ENCODE peak calls at places on chromosomes 5 and 9, in ten cellular contexts. P is stomach; Z is mucosa of descending colon; J is naive thymus-derived CD4-positive, alpha-beta T cell; L is Caco-2; A is mammary epithelial cell; W is Peyer's patch; Y is aorta; F is CD8-positive, alpha-beta T cell; V is CD4-positive, CD25-positive, alpha-beta regulatory T cell. X is an unnamed sample. For H3K9me3 and H3K4me1, the result is how much of the 10 kb centered on the place peaks cover.

GRCh38 chr5:91072891-91073290 is 310.2 kb downstream of the ARRDC3 start:
- DNase-seq in J (no peak), Z (no peak), A (peak), P (no peak), V (no peak), F (no peak), W (no peak), Y (no peak), L (no peak), X (no peak)

GRCh38 chr5:130077007-130077406 is 172.7 kb downstream of the CHSY3 start:
- DNase-seq in V (no peak), P (no peak), A (no peak), W (no peak), Z (no peak), Y (no peak), F (no peak), L (no peak), J (no peak), X (no peak)

GRCh38 chr5:170312666-170313065 is 15.1 kb upstream of the LCP2 start:
- DNase-seq in W (no peak), Y (no peak), L (no peak), A (peak), Z (no peak), P (no peak), F (peak), V (peak), J (no peak), X (peak)

GRCh38 chr5:117393125-117393524 is 818.5 kb upstream of the SEMA6A start:
- DNase-seq in A (no peak), V (no peak), P (no peak), W (no peak), L (no peak), J (no peak), Y (no peak), Z (no peak), F (no peak), X (no peak)

GRCh38 chr9:120532475-120532874 is 47.5 kb downstream of the CDK5RAP2 start:
- DNase-seq in F (no peak), A (peak), P (peak), Y (peak), Z (peak), L (peak), V (no peak), W (no peak), J (no peak), X (peak)

GRCh38 chr5:56269216-56269927 is 36.2 kb upstream of the ANKRD55 start:
- DNase-seq in J (peak), A (peak), Y (no peak), Z (no peak), V (no peak), L (peak), W (no peak), F (no peak), P (no peak), X (no peak)

GRCh38 chr5:9851458-9851857 is 221.3 kb upstream of the TAS2R1 start:
- DNase-seq in A (peak), J (no peak), Z (no peak), P (no peak), W (no peak), Y (no peak), V (no peak), F (no peak), L (no peak), X (peak)

GRCh38 chr5:149687789-149688188 is 42.3 kb upstream of the PPARGC1B start:
- DNase-seq in W (no peak), L (no peak), J (no peak), F (no peak), Y (no peak), V (no peak), P (no peak), Z (no peak), A (no peak), X (no peak)

GRCh38 chr9:129487658-129488483 is 133.0 kb downstream of the C9orf50 start:
- DNase-seq in Z (peak), L (no peak), P (peak), A (peak), W (no peak), V (no peak), Y (peak), F (no peak), J (peak), X (peak)

GRCh38 chr5:160471761-160472160 is 50.1 kb downstream of the PTTG1 start:
- DNase-seq in P (no peak), V (no peak), Y (no peak), A (no peak), L (no peak), J (no peak), F (no peak), W (no peak), Z (no peak), X (no peak)

GRCh38 chr9:133153227-133154096 is 10.3 kb downstream of the GBGT1 start:
- DNase-seq in F (no peak), Y (no peak), L (no peak), P (no peak), Z (no peak), A (no peak), J (no peak), V (no peak), W (no peak), X (no peak)

GRCh38 chr5:159458217-159458711 is 128.0 kb upstream of the IL12B start:
- DNase-seq in W (no peak), V (no peak), Y (no peak), L (no peak), Z (no peak), J (no peak), P (no peak), F (no peak), A (no peak), X (no peak)

GRCh38 chr9:82202808-82203207 is 214.2 kb downstream of the SPATA31D1 start:
- DNase-seq in W (no peak), A (peak), V (no peak), Z (no peak), P (no peak), F (no peak), L (no peak), J (no peak), Y (no peak), X (no peak)

GRCh38 chr5:31478901-31479300 is 53.0 kb downstream of the DROSHA start:
- DNase-seq in J (no peak), L (no peak), Y (no peak), W (no peak), V (no peak), F (no peak), P (no peak), Z (no peak), A (no peak), X (no peak)

GRCh38 chr9:113979713-113980086 is 98.4 kb downstream of the AMBP start:
- DNase-seq in L (no peak), F (no peak), P (no peak), J (no peak), V (no peak), Y (no peak), W (no peak), A (no peak), Z (no peak), X (no peak)

GRCh38 chr5:76816110-76816831 is 2.6 kb upstream of the F2RL1 start:
- DNase-seq in Y (no peak), L (no peak), A (peak), F (no peak), Z (no peak), P (no peak), V (no peak), W (no peak), J (no peak), X (no peak)

GRCh38 chr5:79503794-79504495 is 10.0 kb downstream of the HOMER1 start:
- DNase-seq in L (no peak), Z (no peak), Y (no peak), V (no peak), P (no peak), W (no peak), A (no peak), J (no peak), F (no peak), X (no peak)

GRCh38 chr5:86797677-86798076 is 179.9 kb downstream of the COX7C start:
- DNase-seq in W (no peak), F (no peak), J (no peak), A (no peak), V (no peak), Y (no peak), P (no peak), L (no peak), Z (no peak), X (no peak)

GRCh38 chr5:37501152-37501551 is 122.0 kb downstream of the WDR70 start:
- DNase-seq in J (no peak), F (no peak), P (no peak), Z (no peak), W (no peak), V (no peak), A (no peak), Y (no peak), L (no peak), X (no peak)

GRCh38 chr9:114387678-114388431 is at the start of gene AKNA:
- DNase-seq in F (peak), J (peak), P (peak), W (peak), Z (peak), Y (peak), V (peak), A (peak), L (no peak), X (peak)

GRCh38 chr9:88954073-88954472 is 37.2 kb upstream of the S1PR3 start:
- DNase-seq in Z (no peak), P (no peak), V (no peak), J (no peak), Y (no peak), A (peak), W (no peak), L (no peak), F (no peak), X (no peak)

GRCh38 chr5:1292846-1293415 is 1.9 kb downstream of the TERT start:
- DNase-seq in A (no peak), V (no peak), Z (no peak), W (no peak), Y (no peak), L (no peak), J (no peak), F (no peak), P (no peak), X (no peak)

GRCh38 chr9:99349870-99350269 is 127.8 kb downstream of the SEC61B start:
- DNase-seq in A (no peak), P (no peak), V (no peak), F (no peak), Z (no peak), L (no peak), Y (no peak), W (no peak), J (no peak), X (no peak)

GRCh38 chr5:134845852-134846640 is at the start of gene C5orf24:
- DNase-seq in W (peak), L (peak), A (peak), V (peak), P (peak), Z (peak), J (peak), Y (peak), F (peak), X (peak)

GRCh38 chr5:150082889-150083288 is 3.5 kb downstream of the CSF1R start:
- DNase-seq in A (no peak), P (peak), W (peak), F (no peak), Y (no peak), J (no peak), L (no peak), V (no peak), Z (no peak), X (no peak)

DNA sequence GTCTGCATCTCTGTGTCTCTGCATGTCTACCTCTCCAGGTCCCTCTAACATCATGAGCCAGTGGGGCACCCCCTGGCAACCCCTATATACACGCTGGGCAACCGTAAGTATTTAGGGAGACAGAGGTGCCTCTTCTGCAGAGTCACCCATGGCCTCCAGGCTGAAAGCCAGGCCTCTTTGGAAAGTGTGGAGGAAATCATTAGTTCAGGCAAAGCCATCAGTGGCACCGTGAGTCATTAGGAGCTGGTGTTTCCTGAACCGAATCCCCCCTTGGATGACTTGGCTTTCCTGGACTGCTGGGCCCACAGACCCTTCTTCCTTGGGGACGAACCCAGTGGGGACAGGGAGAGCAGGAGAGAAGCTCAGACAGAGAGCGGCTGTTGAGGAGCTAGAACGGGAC is 174.8 kb downstream of the OLFM1 start:
- DNase-seq in W (no peak), Z (no peak), V (no peak), A (no peak), P (no peak), L (no peak), F (no peak), Y (no peak), J (no peak), X (no peak)
- H3K9me3 ChIP-seq in W (under half), Z (under half), V (under half), A (under half), P (under half), L (under half), F (under half), Y (under half), J (under half), X (under half)

DNA sequence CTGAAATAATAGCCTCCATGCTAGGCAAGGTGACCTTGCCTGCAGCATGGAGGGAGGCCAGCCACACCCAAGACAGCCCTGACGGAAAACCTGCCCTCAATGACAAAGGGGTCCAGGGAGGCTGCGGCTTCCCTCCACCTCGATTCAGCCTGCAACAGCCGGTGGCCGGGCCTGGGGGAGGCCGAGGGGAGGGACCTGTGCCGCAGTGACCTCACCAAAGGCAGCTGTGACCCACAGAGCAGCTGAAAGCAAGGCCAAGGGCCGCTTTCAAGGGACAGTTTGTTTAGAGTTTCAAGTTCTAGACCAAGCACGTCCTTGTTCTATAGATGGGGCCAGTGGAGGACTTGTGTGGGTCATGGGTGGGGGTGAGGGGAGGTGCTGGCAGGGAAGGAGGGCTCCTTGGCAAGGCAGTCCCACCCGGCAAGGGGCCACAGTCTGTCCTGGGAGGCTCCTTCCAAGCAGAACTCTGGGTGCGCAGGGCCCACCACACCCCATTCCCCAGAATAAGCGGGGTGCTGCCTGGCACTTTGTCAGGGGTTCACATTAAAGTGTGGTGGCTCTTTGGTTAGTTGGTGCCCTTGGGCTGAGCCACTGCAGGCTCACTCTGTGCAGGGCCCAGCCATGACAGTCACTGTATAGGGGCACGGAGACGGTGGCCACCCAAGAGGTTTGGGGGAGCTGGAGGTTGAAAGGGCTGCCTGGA is 226.5 kb downstream of the FANCC start:
- DNase-seq in W (no peak), P (no peak), A (no peak), Z (no peak), V (no peak), J (no peak), F (no peak), L (no peak), Y (peak), X (no peak)
- H3K4me1 ChIP-seq in W (under half), P (half or more), A (under half), Z (under half), V (under half), J (under half), F (under half), L (under half), Y (under half), X (under half)

DNA sequence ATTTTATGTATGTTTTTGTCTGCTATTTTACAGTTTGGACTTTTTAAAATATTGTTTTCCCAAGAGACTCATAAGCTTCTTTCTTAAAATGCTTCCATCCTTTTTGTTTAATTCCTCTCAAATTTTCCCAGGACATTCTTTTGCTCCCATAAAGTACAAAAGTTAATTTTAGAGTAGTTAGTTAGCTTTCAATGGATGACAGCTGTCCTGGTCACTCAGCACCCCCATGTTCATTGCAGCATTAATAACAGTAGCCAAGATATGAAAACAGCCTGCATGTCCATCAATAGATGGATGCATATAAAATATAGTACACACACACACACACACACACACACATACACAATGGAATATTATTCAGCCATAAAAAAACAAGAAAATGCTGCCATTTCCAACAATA is 245.9 kb downstream of the LURAP1L start:
- DNase-seq in L (no peak), W (no peak), J (no peak), Z (no peak), F (no peak), P (no peak), V (no peak), Y (no peak), A (no peak), X (no peak)
- H3K4me3 ChIP-seq in L (no peak), W (no peak), J (no peak), Z (no peak), F (no peak), P (no peak), V (no peak), Y (no peak), A (no peak), X (no peak)

DNA sequence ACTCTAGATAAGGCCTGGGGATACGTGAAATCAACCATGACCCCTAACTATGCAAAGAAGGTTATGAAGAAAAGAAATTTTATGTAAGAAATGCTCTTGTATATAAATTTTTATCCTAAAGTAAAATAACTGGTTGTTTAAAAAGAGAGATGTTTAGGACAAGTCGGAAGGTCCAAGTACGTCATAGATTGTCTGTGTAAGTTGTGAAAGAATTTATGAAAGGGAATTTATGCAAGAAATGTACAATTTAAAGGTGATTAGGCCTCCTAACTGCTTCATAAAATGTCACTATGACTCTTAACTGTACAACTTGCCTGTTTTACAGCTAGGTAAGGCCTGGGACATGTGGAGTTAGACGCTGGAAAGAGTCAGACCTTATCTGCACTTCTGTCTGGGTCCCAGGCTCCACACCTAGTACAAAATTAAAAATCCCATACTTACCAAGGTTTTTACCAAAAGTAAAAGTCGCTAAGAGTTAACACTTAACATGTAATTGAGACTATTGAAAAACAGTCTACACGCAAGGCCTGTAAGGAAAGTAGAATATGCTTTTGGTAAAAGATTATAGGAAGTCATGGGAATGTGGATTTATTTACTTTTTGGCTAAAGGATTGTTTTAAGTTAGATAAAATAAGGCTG is 77.4 kb downstream of the KIAA0825 start:
- DNase-seq in A (no peak), Y (no peak), W (no peak), L (no peak), P (no peak), F (no peak), J (no peak), Z (no peak), V (no peak), X (no peak)
- H3K9me3 ChIP-seq in A (under half), Y (under half), W (under half), L (under half), P (under half), F (under half), J (under half), Z (under half), V (under half), X (under half)

DNA sequence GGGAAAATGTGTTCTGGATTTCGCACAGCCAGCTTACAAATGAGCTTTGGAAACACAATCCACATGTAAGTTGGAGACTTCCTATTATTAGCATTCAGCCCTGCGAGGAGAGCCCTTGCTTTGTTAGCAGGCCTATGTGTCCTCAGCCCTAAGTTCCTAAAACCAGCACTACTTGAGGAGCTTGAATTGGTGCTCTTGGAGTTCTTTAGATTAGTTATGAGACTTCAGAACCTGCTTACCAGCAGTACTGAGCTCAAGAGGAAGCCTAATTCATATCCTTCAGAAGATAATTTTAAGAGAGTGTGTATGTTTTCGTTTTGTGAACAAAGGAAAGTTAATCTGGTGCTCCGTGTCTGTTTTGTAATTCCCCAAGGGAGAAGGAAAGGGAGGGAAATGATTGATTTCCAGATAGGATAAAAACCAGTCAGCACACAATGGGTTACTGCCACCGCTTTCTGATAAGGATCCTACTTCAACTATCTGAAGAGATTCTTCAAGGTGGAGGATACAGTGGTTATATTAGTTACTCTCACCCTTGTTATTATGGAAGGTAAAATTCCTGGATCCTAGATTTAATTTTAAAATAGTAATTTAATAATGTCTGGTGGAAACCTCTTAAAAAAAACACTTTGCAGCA is 35.2 kb downstream of the PIK3R1 start:
- DNase-seq in Z (no peak), Y (no peak), W (no peak), P (no peak), L (no peak), F (no peak), J (no peak), A (no peak), V (no peak), X (no peak)
- H3K4me1 ChIP-seq in Z (under half), Y (under half), W (half or more), P (half or more), L (under half), F (half or more), J (half or more), A (under half), V (half or more), X (half or more)

GRCh38 chr5:139668064-139668880 is 20.1 kb downstream of the CXXC5 start:
- DNase-seq in V (peak), A (peak), W (peak), L (no peak), J (peak), P (peak), Z (no peak), Y (no peak), F (peak), X (no peak)
- H3K4me3 ChIP-seq in V (peak), A (peak), W (peak), L (no peak), J (peak), P (peak), Z (peak), Y (no peak), F (peak), X (no peak)

DNA sequence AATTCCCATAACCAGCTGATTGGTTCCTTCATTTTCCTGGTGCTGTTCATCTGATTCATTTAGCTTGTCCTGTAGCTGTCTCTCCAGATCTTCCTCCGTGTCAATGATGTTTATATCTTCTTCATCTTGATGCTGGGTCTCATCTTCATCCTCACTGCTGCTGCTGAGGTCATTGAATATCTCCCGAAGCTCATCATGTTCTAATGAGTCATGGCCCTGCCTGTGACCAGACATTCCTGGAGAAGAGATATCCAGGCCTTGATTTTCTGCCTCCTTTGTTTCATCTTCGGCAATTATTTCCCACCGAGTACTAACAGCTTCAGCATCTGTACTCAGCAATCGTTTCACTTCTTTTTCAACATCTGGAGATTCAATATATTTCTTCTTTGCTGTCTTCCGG is 1.4 kb downstream of the TAF7 start:
- DNase-seq in L (no peak), A (no peak), W (no peak), F (no peak), Z (no peak), J (no peak), P (no peak), Y (no peak), V (no peak), X (no peak)
- H3K9me3 ChIP-seq in L (under half), A (half or more), W (half or more), F (half or more), Z (half or more), J (under half), P (half or more), Y (under half), V (half or more), X (under half)

GRCh38 chr9:16442622-16443021 is 427.8 kb downstream of the BNC2 start:
- DNase-seq in Z (no peak), J (no peak), W (no peak), A (peak), V (no peak), Y (no peak), L (no peak), P (no peak), F (no peak), X (peak)
- H3K4me1 ChIP-seq in Z (under half), J (under half), W (under half), A (under half), V (under half), Y (under half), L (under half), P (under half), F (under half), X (under half)